ENCODE peak calls at places on chromosomes 12 and 14, in four cellular contexts. A is kidney; X is uterus; N is CD8-positive, alpha-beta memory T cell. O is an unnamed sample.

GRCh38 chr12:43337571-43338497 is 214.2 kb downstream of the ADAMTS20 start:
- DNase-seq in X (no peak), N (no peak), A (no peak), O (no peak)

GRCh38 chr14:90495357-90496276 is 98.8 kb downstream of the CALM1 start:
- DNase-seq in A (no peak), X (no peak), N (peak; percentile 57), O (no peak)

GRCh38 chr12:3319723-3320492 is 171.1 kb upstream of the PRMT8 start:
- DNase-seq in N (no peak), A (peak; percentile 52), X (no peak), O (no peak)

GRCh38 chr14:36254020-36254614 is 66.3 kb downstream of the MBIP start:
- DNase-seq in X (no peak), N (no peak), A (no peak), O (no peak)

GRCh38 chr14:100620437-100621100 is 33.4 kb upstream of the BEGAIN start:
- DNase-seq in N (peak; percentile 40), X (peak; percentile 7), A (peak; percentile 35), O (no peak)

GRCh38 chr12:69150083-69150795 is 89.1 kb upstream of the CPSF6 start:
- DNase-seq in X (no peak), A (no peak), N (no peak), O (no peak)

GRCh38 chr12:2273288-2273687 is 220.5 kb downstream of the CACNA1C start:
- DNase-seq in A (no peak), X (peak; percentile 63), N (no peak), O (no peak)

GRCh38 chr14:64879635-64880381 is at the start of gene SPTB:
- DNase-seq in A (peak; percentile 76), N (peak; percentile 70), X (peak; percentile 16), O (no peak)

GRCh38 chr14:98725196-98725595 is 546.8 kb downstream of the BCL11B start:
- DNase-seq in N (no peak), A (no peak), X (no peak), O (no peak)

GRCh38 chr14:98725676-98726075 is 546.3 kb downstream of the BCL11B start:
- DNase-seq in A (no peak), N (no peak), X (no peak), O (no peak)

GRCh38 chr14:98731286-98731685 is 540.7 kb downstream of the BCL11B start:
- DNase-seq in A (no peak), X (no peak), N (no peak), O (no peak)

GRCh38 chr14:98726585-98727405 is 545.2 kb downstream of the BCL11B start:
- DNase-seq in X (no peak), N (no peak), A (no peak), O (no peak)

GRCh38 chr14:98728024-98728423 is 544.0 kb downstream of the BCL11B start:
- DNase-seq in X (no peak), N (no peak), A (no peak), O (no peak)
- H3K27ac ChIP-seq in X (no peak overlapping the region), N (no peak overlapping the region), A (no peak overlapping the region), O (no peak overlapping the region)

DNA sequence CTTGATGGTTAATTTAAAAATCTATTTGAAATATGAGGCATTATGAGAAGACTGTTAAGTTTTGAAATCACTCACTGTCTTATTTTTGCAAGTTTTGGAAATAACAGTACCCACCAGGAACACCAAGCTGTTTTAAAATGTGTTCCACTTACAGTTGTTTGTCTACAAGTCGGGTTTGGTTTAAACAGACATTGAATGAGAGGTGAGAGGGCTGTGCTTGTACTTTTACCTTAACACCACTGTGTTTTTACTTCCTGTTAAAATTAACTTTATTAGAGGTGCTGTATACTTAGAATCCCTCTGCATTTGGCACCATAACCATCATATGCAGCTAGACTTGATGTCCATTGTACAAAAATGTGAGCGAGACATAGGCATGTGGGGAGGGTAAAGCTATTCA is 12.8 kb downstream of the ELK3 start:
- DNase-seq in A (no peak), N (no peak), X (no peak), O (no peak)
- H3K27ac ChIP-seq in A (no peak overlapping the region), N (no peak overlapping the region), X (peak overlapping the region; percentile 72), O (peak overlapping the region; percentile 7)

GRCh38 chr14:23378612-23379220 is 1.9 kb downstream of the CMTM5 start:
- DNase-seq in X (no peak), A (no peak), N (no peak), O (no peak)

GRCh38 chr14:23376477-23377200 is at the start of gene CMTM5:
- DNase-seq in N (no peak), X (no peak), A (no peak), O (no peak)

GRCh38 chr14:23377873-23378563 is 1.2 kb downstream of the CMTM5 start:
- DNase-seq in A (no peak), N (no peak), X (no peak), O (no peak)

GRCh38 chr14:23375527-23376251 is 1.2 kb upstream of the CMTM5 start:
- DNase-seq in A (no peak), N (no peak), X (no peak), O (no peak)

DNA sequence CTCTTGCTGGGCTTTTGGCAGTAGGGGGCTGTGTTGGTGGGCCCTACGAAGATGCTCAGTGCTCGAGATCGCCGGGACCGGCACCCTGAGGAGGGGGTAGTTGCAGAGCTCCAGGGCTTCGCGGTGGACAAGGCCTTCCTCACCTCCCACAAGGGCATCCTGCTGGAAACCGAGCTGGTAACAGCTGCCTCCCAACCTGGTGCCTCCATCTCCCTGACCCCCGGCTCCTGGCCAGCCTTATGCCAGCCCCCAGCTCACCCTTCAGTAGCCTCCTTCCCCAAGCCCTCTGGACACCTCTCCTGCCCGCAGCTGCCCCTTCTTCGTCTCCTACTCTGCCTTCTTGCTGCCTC is 330 bp downstream of the CMTM5 start:
- DNase-seq in A (no peak), X (no peak), N (no peak), O (no peak)
- H3K27ac ChIP-seq in A (no peak overlapping the region), X (peak overlapping the region; percentile 10), N (no peak overlapping the region), O (no peak overlapping the region)

DNA sequence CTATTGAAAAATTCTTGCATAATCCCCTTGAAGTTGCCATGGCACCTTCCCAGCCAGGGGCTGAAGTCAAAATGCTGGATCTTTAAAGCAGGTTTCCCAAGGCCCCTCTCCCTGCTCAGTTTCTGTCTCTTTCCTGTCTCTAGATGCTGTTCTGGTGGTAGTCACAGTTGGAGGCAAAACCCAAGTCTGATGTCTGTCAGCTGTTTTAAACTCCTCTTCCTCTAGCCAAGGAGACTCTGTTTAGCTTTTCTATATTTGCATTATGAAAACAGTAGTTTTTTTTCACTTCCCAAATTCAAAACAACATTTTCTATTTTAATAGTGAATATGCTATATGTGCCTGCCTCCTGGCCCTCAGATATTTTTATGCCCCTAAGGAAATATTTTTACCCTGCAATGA is 129.6 kb downstream of the SMOC1 start:
- DNase-seq in X (no peak), A (no peak), N (no peak), O (no peak)
- H3K27ac ChIP-seq in X (peak overlapping the region; percentile 29), A (no peak overlapping the region), N (no peak overlapping the region), O (peak overlapping the region; percentile 46)

GRCh38 chr12:132508248-132508740 is 18.3 kb downstream of the FBRSL1 start:
- DNase-seq in A (no peak), N (no peak), X (no peak), O (no peak)
- H3K27ac ChIP-seq in A (no peak overlapping the region), N (no peak overlapping the region), X (no peak overlapping the region), O (no peak overlapping the region)

O was measured in epithelial cell of prostate.